ENCODE peak calls at places on chromosomes 3 and 15, in nine cellular contexts. K is fibroblast of mammary gland; Y is progenitor cell of endocrine pancreas; J is cardiac fibroblast; Z is choroid plexus epithelial cell; F is dorsolateral prefrontal cortex; L is GM20000; A is foreskin keratinocyte; W is CD4-positive, alpha-beta T cell. P is an unnamed sample.

GRCh38 chr15:89664951-89665350 is 9.7 kb upstream of the KIF7 start:
- DNase-seq in K (no peak), Y (no peak), J (peak), Z (no peak), F (no peak), L (no peak), A (no peak), W (no peak), P (no peak)

GRCh38 chr3:100144255-100144866 is 30.1 kb upstream of the FILIP1L start:
- DNase-seq in K (no peak), Y (no peak), J (no peak), Z (no peak), F (no peak), L (peak), A (no peak), W (no peak), P (no peak)

GRCh38 chr3:156161172-156161571 is 40.8 kb downstream of the KCNAB1 start:
- DNase-seq in K (peak), Y (no peak), J (peak), Z (peak), F (no peak), L (no peak), A (no peak), W (peak), P (no peak)

GRCh38 chr15:79896634-79897379 is at the start of gene MTHFS:
- DNase-seq in K (peak), Y (peak), J (peak), Z (peak), F (peak), L (peak), A (peak), W (peak), P (peak)

GRCh38 chr3:43872301-43872700 is 181.6 kb downstream of the ABHD5 start:
- DNase-seq in K (peak), Y (no peak), J (peak), Z (peak), F (no peak), L (no peak), A (no peak), W (no peak), P (no peak)

GRCh38 chr3:193261970-193262369 is 20.9 kb downstream of the PLAAT1 start:
- DNase-seq in K (no peak), Y (no peak), J (no peak), Z (no peak), F (no peak), L (no peak), A (no peak), W (no peak), P (no peak)

GRCh38 chr15:67331676-67332075 is 77.1 kb downstream of the IQCH start:
- DNase-seq in K (peak), Y (no peak), J (peak), Z (peak), F (no peak), L (no peak), A (no peak), W (no peak), P (no peak)

GRCh38 chr15:36737430-36737891 is 158.0 kb downstream of the CDIN1 start:
- DNase-seq in K (peak), Y (no peak), J (peak), Z (peak), F (no peak), L (no peak), A (peak), W (no peak), P (no peak)

GRCh38 chr15:68279779-68280745 is 2.5 kb downstream of the FEM1B start:
- DNase-seq in K (no peak), Y (no peak), J (peak), Z (no peak), F (no peak), L (no peak), A (no peak), W (no peak), P (no peak)

GRCh38 chr3:132417695-132418520 is 606 bp downstream of the DNAJC13 start:
- DNase-seq in K (peak), Y (no peak), J (peak), Z (peak), F (no peak), L (peak), A (peak), W (peak), P (no peak)

GRCh38 chr3:180036678-180037455 is at the start of gene PEX5L:
- DNase-seq in K (peak), Y (peak), J (peak), Z (peak), F (peak), L (peak), A (no peak), W (peak), P (peak)

GRCh38 chr3:134369231-134369741 is 5.0 kb downstream of the AMOTL2 start:
- DNase-seq in K (peak), Y (no peak), J (peak), Z (peak), F (no peak), L (no peak), A (no peak), W (no peak), P (no peak)

GRCh38 chr3:188834349-188834748 is 337.4 kb upstream of the TPRG1 start:
- DNase-seq in K (no peak), Y (no peak), J (no peak), Z (no peak), F (no peak), L (no peak), A (no peak), W (peak), P (no peak)

GRCh38 chr3:14852721-14853120 is 34.0 kb downstream of the FGD5 start:
- DNase-seq in K (no peak), Y (no peak), J (no peak), Z (no peak), F (peak), L (no peak), A (no peak), W (no peak), P (no peak)

GRCh38 chr3:16090013-16090412 is 84.5 kb upstream of the GALNT15 start:
- DNase-seq in K (peak), Y (no peak), J (peak), Z (peak), F (no peak), L (no peak), A (peak), W (no peak), P (no peak)

GRCh38 chr15:101078669-101079323 is 159.6 kb downstream of the LRRK1 start:
- DNase-seq in K (no peak), Y (no peak), J (no peak), Z (no peak), F (no peak), L (no peak), A (no peak), W (no peak), P (no peak)

GRCh38 chr15:97456541-97456940 is 504.0 kb upstream of the ARRDC4 start:
- DNase-seq in K (no peak), Y (no peak), J (no peak), Z (no peak), F (no peak), L (no peak), A (no peak), W (no peak), P (no peak)

GRCh38 chr3:73813291-73813977 is 188.7 kb upstream of the PDZRN3 start:
- DNase-seq in K (peak), Y (no peak), J (peak), Z (peak), F (no peak), L (no peak), A (no peak), W (no peak), P (no peak)

GRCh38 chr3:181739628-181740027 is 27.9 kb downstream of the SOX2 start:
- DNase-seq in K (no peak), Y (no peak), J (no peak), Z (no peak), F (no peak), L (no peak), A (no peak), W (no peak), P (no peak)

GRCh38 chr3:4972652-4973643 is 6.3 kb upstream of the BHLHE40 start:
- DNase-seq in K (no peak), Y (no peak), J (no peak), Z (no peak), F (no peak), L (no peak), A (no peak), W (no peak), P (no peak)
- TF ChIP-seq CTCF in K (no peak), Y (no peak), J (no peak), Z (no peak), F (no peak), L (no peak), A (no peak), W (no peak), P (no peak)

GRCh38 chr3:48562367-48563095 is 1.1 kb downstream of the UCN2 start:
- DNase-seq in K (no peak), Y (no peak), J (no peak), Z (no peak), F (no peak), L (no peak), A (no peak), W (no peak), P (no peak)

GRCh38 chr3:48565186-48565585 is 1.6 kb upstream of the UCN2 start:
- DNase-seq in K (no peak), Y (no peak), J (no peak), Z (no peak), F (no peak), L (no peak), A (no peak), W (no peak), P (no peak)

GRCh38 chr3:48564022-48564421 is 441 bp upstream of the UCN2 start:
- DNase-seq in K (peak), Y (no peak), J (peak), Z (peak), F (peak), L (no peak), A (no peak), W (no peak), P (no peak)

GRCh38 chr3:48564667-48565066 is 1.1 kb upstream of the UCN2 start:
- DNase-seq in K (no peak), Y (no peak), J (no peak), Z (no peak), F (no peak), L (no peak), A (no peak), W (no peak), P (no peak)

DNA sequence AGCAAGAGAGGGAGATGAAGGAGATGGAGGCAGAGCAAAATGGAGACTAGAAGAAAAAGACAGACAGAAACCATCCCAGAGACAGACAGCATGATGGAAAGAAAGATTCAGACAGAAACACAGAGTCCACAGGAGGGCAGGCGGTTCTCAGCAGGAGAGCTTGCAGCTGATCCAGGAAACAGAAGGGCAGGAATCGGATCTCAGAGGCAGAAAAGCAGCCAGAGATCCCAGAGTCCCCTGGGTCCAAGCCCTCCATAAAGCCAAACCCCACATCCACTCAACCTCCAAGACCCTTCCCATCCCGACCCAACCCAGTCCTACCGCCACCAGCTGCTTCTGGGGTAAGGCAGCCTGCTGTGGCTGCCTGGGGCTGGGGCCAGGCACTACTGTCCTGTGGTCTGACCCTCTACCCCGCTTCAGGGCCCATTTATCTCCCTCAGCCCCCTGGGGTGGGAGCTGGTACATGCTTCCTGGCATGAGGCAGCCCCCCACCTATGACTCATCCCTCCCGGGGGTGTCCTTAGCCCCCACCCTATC is at the start of gene UCN2:
- DNase-seq in K (peak), Y (no peak), J (peak), Z (peak), F (no peak), L (no peak), A (no peak), W (no peak), P (no peak)
- TF ChIP-seq CTCF in K (peak), Y (no peak), J (no peak), Z (peak), F (no peak), L (no peak), A (peak), W (no peak), P (no peak)

GRCh38 chr3:53696401-53697172 is 149.6 kb downstream of the CHDH start:
- DNase-seq in K (no peak), Y (no peak), J (no peak), Z (peak), F (no peak), L (no peak), A (no peak), W (no peak), P (no peak)
- TF ChIP-seq CTCF in K (no peak), Y (no peak), J (no peak), Z (peak), F (no peak), L (no peak), A (no peak), W (no peak), P (no peak)

GRCh38 chr15:23069496-23070166 is 30.3 kb upstream of the TUBGCP5 start:
- DNase-seq in K (no peak), Y (no peak), J (no peak), Z (no peak), F (no peak), L (no peak), A (no peak), W (no peak), P (no peak)
- TF ChIP-seq CTCF in K (peak), Y (peak), J (no peak), Z (peak), F (no peak), L (no peak), A (no peak), W (no peak), P (no peak)

P was measured in nephron progenitor cell.